ENCODE peak calls at places on chromosomes 16 and 17, in eight cellular contexts. V is gastroesophageal sphincter; G is T-cell; P is stimulated activated naive CD8-positive, alpha-beta T cell treated with anti-CD3 and anti-CD28 coated beads, Interleukin-15, Interleukin-2, amounts not matched to agents 100 U/mL and 50 U/mL, for 24 hours; E is left lung; R is left colon; C is RWPE2; K is PC-3. U is an unnamed sample.

GRCh38 chr16:68272501-68273209 is 8.3 kb downstream of the SLC7A6 start:
- ATAC-seq in V (no peak), G (peak), P (peak), E (peak), R (peak), C (peak), K (no peak), U (no peak)

GRCh38 chr16:78817442-78817829 is 718.0 kb downstream of the WWOX start:
- ATAC-seq in V (no peak), G (no peak), P (no peak), E (no peak), R (no peak), C (no peak), K (no peak), U (no peak)

GRCh38 chr16:73430138-73430537 is 382.2 kb upstream of the ZFHX3 start:
- ATAC-seq in V (no peak), G (no peak), P (no peak), E (no peak), R (no peak), C (no peak), K (no peak), U (no peak)

GRCh38 chr16:337975-338575 is 14.4 kb downstream of the AXIN1 start:
- ATAC-seq in V (no peak), G (no peak), P (no peak), E (no peak), R (no peak), C (no peak), K (no peak), U (no peak)

GRCh38 chr17:39058524-39058923 is 91.3 kb upstream of the FBXO47 start:
- ATAC-seq in V (no peak), G (no peak), P (no peak), E (no peak), R (no peak), C (no peak), K (no peak), U (no peak)

GRCh38 chr16:58502217-58502921 is 2.4 kb downstream of the NDRG4 start:
- ATAC-seq in V (no peak), G (no peak), P (no peak), E (no peak), R (no peak), C (no peak), K (no peak), U (no peak)

GRCh38 chr17:8405499-8406016 is 7.9 kb upstream of the RNF222 start:
- ATAC-seq in V (no peak), G (no peak), P (no peak), E (no peak), R (peak), C (no peak), K (no peak), U (no peak)

GRCh38 chr17:979211-979538 is 401 bp downstream of the NXN start:
- ATAC-seq in V (peak), G (no peak), P (peak), E (peak), R (no peak), C (no peak), K (peak), U (no peak)

GRCh38 chr16:55699616-55700015 is 43.8 kb downstream of the SLC6A2 start:
- ATAC-seq in V (no peak), G (no peak), P (no peak), E (no peak), R (no peak), C (no peak), K (no peak), U (no peak)

GRCh38 chr17:78583091-78583490 is 5.9 kb upstream of the DNAH17 start:
- ATAC-seq in V (no peak), G (no peak), P (no peak), E (no peak), R (no peak), C (peak), K (peak), U (no peak)

GRCh38 chr16:89974860-89975259 is 26.3 kb downstream of the DEF8 start:
- ATAC-seq in V (no peak), G (no peak), P (no peak), E (no peak), R (peak), C (no peak), K (no peak), U (no peak)

GRCh38 chr16:70430667-70431536 is 8.0 kb downstream of the ST3GAL2 start:
- ATAC-seq in V (no peak), G (peak), P (peak), E (peak), R (no peak), C (no peak), K (no peak), U (peak)

GRCh38 chr17:78654230-78654824 is 77.1 kb upstream of the DNAH17 start:
- ATAC-seq in V (no peak), G (no peak), P (no peak), E (peak), R (no peak), C (no peak), K (no peak), U (no peak)

GRCh38 chr16:13913374-13914292 is 6.3 kb upstream of the ERCC4 start:
- ATAC-seq in V (no peak), G (no peak), P (no peak), E (no peak), R (peak), C (no peak), K (no peak), U (no peak)